ENCODE peak calls at places on chromosomes 6 and 20, in nine cellular contexts. F, Q, O, T, I, D, X, W and Z are unnamed samples.

GRCh38 chr6:6969761-6970223 is 138.0 kb upstream of the RREB1 start:
- DNase-seq in F (no peak), Q (peak), O (no peak), T (no peak), I (no peak), D (peak), X (no peak), W (no peak), Z (no peak)

GRCh38 chr20:56207656-56208055 is 40.9 kb upstream of the MC3R start:
- DNase-seq in F (no peak), Q (no peak), O (no peak), T (no peak), I (no peak), D (no peak), X (no peak), W (no peak), Z (no peak)

GRCh38 chr6:142819603-142820335 is 125.2 kb downstream of the HIVEP2 start:
- DNase-seq in F (no peak), Q (peak), O (peak), T (no peak), I (no peak), D (no peak), X (no peak), W (no peak), Z (no peak)

GRCh38 chr20:50587291-50587961 is 77.2 kb downstream of the PTPN1 start:
- DNase-seq in F (no peak), Q (peak), O (no peak), T (peak), I (no peak), D (peak), X (no peak), W (no peak), Z (no peak)

GRCh38 chr6:134111062-134111677 is 58.7 kb upstream of the SLC2A12 start:
- DNase-seq in F (peak), Q (peak), O (peak), T (no peak), I (no peak), D (no peak), X (no peak), W (peak), Z (peak)

GRCh38 chr20:63756648-63756991 is 17.0 kb downstream of the SLC2A4RG start:
- DNase-seq in F (no peak), Q (no peak), O (no peak), T (no peak), I (no peak), D (no peak), X (no peak), W (no peak), Z (no peak)

GRCh38 chr6:84522135-84522535 is 242.3 kb downstream of the TBX18 start:
- DNase-seq in F (peak), Q (peak), O (no peak), T (no peak), I (no peak), D (no peak), X (no peak), W (no peak), Z (no peak)

GRCh38 chr6:26017567-26017966 is 55.0 kb downstream of the TRIM38 start:
- DNase-seq in F (peak), Q (peak), O (peak), T (no peak), I (peak), D (peak), X (peak), W (no peak), Z (no peak)

GRCh38 chr6:78615430-78615904 is 251.9 kb upstream of the IRAK1BP1 start:
- DNase-seq in F (no peak), Q (peak), O (no peak), T (no peak), I (no peak), D (no peak), X (no peak), W (no peak), Z (no peak)

GRCh38 chr6:75204222-75204958 is 1.5 kb downstream of the COL12A1 start:
- DNase-seq in F (peak), Q (peak), O (peak), T (peak), I (peak), D (peak), X (peak), W (peak), Z (no peak)

GRCh38 chr6:168162366-168162765 is 83.4 kb upstream of the FRMD1 start:
- DNase-seq in F (no peak), Q (no peak), O (no peak), T (no peak), I (no peak), D (no peak), X (no peak), W (no peak), Z (no peak)

GRCh38 chr20:53829706-53830521 is 236.3 kb upstream of the ZNF217 start:
- DNase-seq in F (no peak), Q (peak), O (no peak), T (no peak), I (no peak), D (no peak), X (no peak), W (no peak), Z (no peak)

GRCh38 chr6:11368760-11369159 is 136.3 kb upstream of the NEDD9 start:
- DNase-seq in F (no peak), Q (peak), O (no peak), T (no peak), I (no peak), D (no peak), X (no peak), W (no peak), Z (no peak)

GRCh38 chr6:36625161-36625919 is 31.2 kb downstream of the SRSF3 start:
- DNase-seq in F (no peak), Q (no peak), O (no peak), T (peak), I (no peak), D (peak), X (no peak), W (peak), Z (no peak)

GRCh38 chr20:32572271-32572968 is 12.7 kb downstream of the NOL4L start:
- DNase-seq in F (no peak), Q (no peak), O (no peak), T (no peak), I (no peak), D (no peak), X (no peak), W (no peak), Z (no peak)

GRCh38 chr6:44058617-44059358 is 68.5 kb downstream of the MRPL14 start:
- DNase-seq in F (peak), Q (peak), O (peak), T (no peak), I (no peak), D (peak), X (no peak), W (no peak), Z (peak)

GRCh38 chr20:56628873-56629463 is at the start of gene TFAP2C:
- DNase-seq in F (peak), Q (peak), O (peak), T (peak), I (no peak), D (peak), X (no peak), W (peak), Z (peak)

GRCh38 chr6:3722211-3722621 is 29.3 kb downstream of the PXDC1 start:
- DNase-seq in F (no peak), Q (no peak), O (no peak), T (no peak), I (no peak), D (no peak), X (no peak), W (peak), Z (no peak)

GRCh38 chr6:150377211-150377781 is 8.5 kb downstream of the IYD start:
- DNase-seq in F (peak), Q (no peak), O (no peak), T (no peak), I (no peak), D (no peak), X (no peak), W (peak), Z (peak)

GRCh38 chr6:28634758-28635546 is 109.3 kb downstream of the GPX5 start:
- DNase-seq in F (peak), Q (peak), O (peak), T (no peak), I (peak), D (peak), X (peak), W (peak), Z (no peak)

GRCh38 chr6:161393839-161394364 is 120.0 kb upstream of the AGPAT4 start:
- DNase-seq in F (peak), Q (peak), O (peak), T (peak), I (peak), D (no peak), X (no peak), W (peak), Z (peak)

GRCh38 chr20:653590-654426 is 808 bp upstream of the SRXN1 start:
- DNase-seq in F (no peak), Q (no peak), O (no peak), T (no peak), I (no peak), D (no peak), X (no peak), W (no peak), Z (no peak)

GRCh38 chr20:14925286-14925685 is 587.9 kb upstream of the FLRT3 start:
- DNase-seq in F (no peak), Q (no peak), O (no peak), T (no peak), I (no peak), D (no peak), X (no peak), W (no peak), Z (no peak)

GRCh38 chr6:80104520-80104919 is 2.0 kb upstream of the BCKDHB start:
- DNase-seq in F (no peak), Q (no peak), O (no peak), T (no peak), I (no peak), D (no peak), X (no peak), W (no peak), Z (no peak)

GRCh38 chr6:131029661-131030297 is 33.3 kb downstream of the EPB41L2 start:
- DNase-seq in F (no peak), Q (peak), O (no peak), T (no peak), I (no peak), D (no peak), X (no peak), W (peak), Z (no peak)

GRCh38 chr20:47540443-47541354 is 39.0 kb downstream of the NCOA3 start:
- DNase-seq in F (no peak), Q (peak), O (peak), T (no peak), I (no peak), D (no peak), X (no peak), W (no peak), Z (no peak)

GRCh38 chr20:52565614-52566013 is 374.0 kb upstream of the ZFP64 start:
- DNase-seq in F (no peak), Q (no peak), O (no peak), T (no peak), I (no peak), D (no peak), X (no peak), W (no peak), Z (no peak)

GRCh38 chr6:26311385-26312095 is 53.5 kb upstream of the BTN3A2 start:
- DNase-seq in F (peak), Q (peak), O (no peak), T (peak), I (no peak), D (peak), X (peak), W (peak), Z (peak)

GRCh38 chr6:127841811-127842210 is 59.0 kb downstream of the THEMIS start:
- DNase-seq in F (no peak), Q (peak), O (no peak), T (no peak), I (no peak), D (no peak), X (no peak), W (no peak), Z (no peak)

GRCh38 chr20:50724112-50724724 is 7.2 kb upstream of the PARD6B start:
- DNase-seq in F (no peak), Q (no peak), O (no peak), T (no peak), I (no peak), D (no peak), X (no peak), W (no peak), Z (no peak)

GRCh38 chr20:10185741-10186558 is 32.7 kb upstream of the SNAP25 start:
- DNase-seq in F (peak), Q (no peak), O (no peak), T (peak), I (no peak), D (no peak), X (peak), W (no peak), Z (no peak)